ENCODE peak calls at places on chromosomes 4 and X, in four cellular contexts. One of them, this sample, is unnamed.

GRCh38 chr4:102174800-102175199 is 170.5 kb downstream of the SLC39A8 start:
- DNase-seq in transverse colon: no peak
- DNase-seq in testis: no peak
- DNase-seq in vagina: no peak
- DNase-seq in this sample: no peak

GRCh38 chrX:68440940-68441339 is 7.6 kb upstream of the OPHN1 start:
- DNase-seq in transverse colon: peak
- DNase-seq in testis: peak
- DNase-seq in vagina: no peak
- DNase-seq in this sample: peak

GRCh38 chr4:92236907-92237306 is 66.9 kb upstream of the GRID2 start:
- DNase-seq in transverse colon: no peak
- DNase-seq in testis: no peak
- DNase-seq in vagina: no peak
- DNase-seq in this sample: no peak

GRCh38 chr4:184007891-184008290 is 102.8 kb downstream of the STOX2 start:
- DNase-seq in transverse colon: no peak
- DNase-seq in testis: no peak
- DNase-seq in vagina: no peak
- DNase-seq in this sample: no peak

GRCh38 chr4:127470290-127470809 is 162.4 kb upstream of the INTU start:
- DNase-seq in transverse colon: no peak
- DNase-seq in testis: peak
- DNase-seq in vagina: no peak
- DNase-seq in this sample: no peak

GRCh38 chr4:78032446-78032845 is 24.7 kb upstream of the FRAS1 start:
- DNase-seq in transverse colon: no peak
- DNase-seq in testis: no peak
- DNase-seq in vagina: no peak
- DNase-seq in this sample: no peak

GRCh38 chr4:106627071-106627470 is 258.5 kb upstream of the GIMD1 start:
- DNase-seq in transverse colon: no peak
- DNase-seq in testis: no peak
- DNase-seq in vagina: no peak
- DNase-seq in this sample: no peak

GRCh38 chr4:55426518-55426917 is 30.8 kb downstream of the TMEM165 start:
- DNase-seq in transverse colon: no peak
- DNase-seq in testis: no peak
- DNase-seq in vagina: no peak
- DNase-seq in this sample: no peak

GRCh38 chr4:110850461-110851447 is 227.9 kb upstream of the PITX2 start:
- DNase-seq in transverse colon: peak
- DNase-seq in testis: no peak
- DNase-seq in vagina: no peak
- DNase-seq in this sample: peak

GRCh38 chr4:139472761-139473335 is 18.9 kb downstream of the RAB33B start:
- DNase-seq in transverse colon: no peak
- DNase-seq in testis: no peak
- DNase-seq in vagina: no peak
- DNase-seq in this sample: no peak

GRCh38 chr4:1683371-1683902 is 676 bp downstream of the FAM53A start:
- DNase-seq in transverse colon: peak
- DNase-seq in testis: peak
- DNase-seq in vagina: no peak
- DNase-seq in this sample: no peak

GRCh38 chr4:118683513-118683912 is 1.7 kb upstream of the METTL14 start:
- DNase-seq in transverse colon: no peak
- DNase-seq in testis: no peak
- DNase-seq in vagina: no peak
- DNase-seq in this sample: no peak

GRCh38 chr4:169160825-169161224 is 109.9 kb downstream of the SH3RF1 start:
- DNase-seq in transverse colon: no peak
- DNase-seq in testis: peak
- DNase-seq in vagina: no peak
- DNase-seq in this sample: no peak

GRCh38 chrX:41276661-41277506 is 57.1 kb upstream of the DDX3X start:
- DNase-seq in transverse colon: no peak
- DNase-seq in testis: no peak
- DNase-seq in vagina: no peak
- DNase-seq in this sample: no peak

GRCh38 chr4:168558587-168558986 is 61.7 kb downstream of the PALLD start:
- DNase-seq in transverse colon: no peak
- DNase-seq in testis: no peak
- DNase-seq in vagina: no peak
- DNase-seq in this sample: no peak

GRCh38 chrX:68462197-68462596 is 28.9 kb upstream of the OPHN1 start:
- DNase-seq in transverse colon: no peak
- DNase-seq in testis: no peak
- DNase-seq in vagina: no peak
- DNase-seq in this sample: no peak

GRCh38 chr4:71209161-71209560 is 129.7 kb upstream of the SLC4A4 start:
- DNase-seq in transverse colon: no peak
- DNase-seq in testis: no peak
- DNase-seq in vagina: no peak
- DNase-seq in this sample: no peak

GRCh38 chrX:69379412-69379811 is 124.7 kb upstream of the NALF2 start:
- DNase-seq in transverse colon: no peak
- DNase-seq in testis: no peak
- DNase-seq in vagina: peak
- DNase-seq in this sample: no peak

GRCh38 chrX:21412883-21413282 is 38.7 kb downstream of the CNKSR2 start:
- DNase-seq in transverse colon: no peak
- DNase-seq in testis: no peak
- DNase-seq in vagina: no peak
- DNase-seq in this sample: no peak

GRCh38 chr4:14167876-14168510 is 540.5 kb upstream of the BOD1L1 start:
- DNase-seq in transverse colon: no peak
- DNase-seq in testis: no peak
- DNase-seq in vagina: no peak
- DNase-seq in this sample: no peak

GRCh38 chr4:147799986-147800555 is 68.2 kb downstream of the ARHGAP10 start:
- DNase-seq in transverse colon: no peak
- DNase-seq in testis: no peak
- DNase-seq in vagina: no peak
- DNase-seq in this sample: peak

GRCh38 chr4:105627620-105628019 is 75.2 kb downstream of the ARHGEF38 start:
- DNase-seq in transverse colon: no peak
- DNase-seq in testis: no peak
- DNase-seq in vagina: no peak
- DNase-seq in this sample: no peak

GRCh38 chrX:65673857-65674350 is 6.5 kb downstream of the MSN start:
- DNase-seq in transverse colon: no peak
- DNase-seq in testis: no peak
- DNase-seq in vagina: no peak
- DNase-seq in this sample: no peak

GRCh38 chr4:88756149-88756548 is 58.5 kb upstream of the NAP1L5 start:
- DNase-seq in transverse colon: no peak
- DNase-seq in testis: no peak
- DNase-seq in vagina: no peak
- DNase-seq in this sample: no peak

GRCh38 chr4:47837582-47838294 is at the start of gene CORIN:
- DNase-seq in transverse colon: peak
- DNase-seq in testis: peak
- DNase-seq in vagina: no peak
- DNase-seq in this sample: peak

GRCh38 chr4:53931423-53932060 is 132.9 kb downstream of the CHIC2 start:
- DNase-seq in transverse colon: no peak
- DNase-seq in testis: no peak
- DNase-seq in vagina: no peak
- DNase-seq in this sample: no peak

GRCh38 chrX:41333744-41333993 is 293 bp upstream of the DDX3X start:
- DNase-seq in transverse colon: no peak
- DNase-seq in testis: no peak
- DNase-seq in vagina: no peak
- DNase-seq in this sample: no peak

GRCh38 chr4:177879851-177880250 is 437.6 kb upstream of the AGA start:
- DNase-seq in transverse colon: no peak
- DNase-seq in testis: no peak
- DNase-seq in vagina: no peak
- DNase-seq in this sample: no peak

GRCh38 chr4:1206299-1207156 is 34.1 kb upstream of the SPON2 start:
- DNase-seq in transverse colon: peak
- DNase-seq in testis: no peak
- DNase-seq in vagina: no peak
- DNase-seq in this sample: peak

GRCh38 chrX:150573702-150574101 is 5.3 kb downstream of the MTM1 start:
- DNase-seq in transverse colon: peak
- DNase-seq in testis: no peak
- DNase-seq in vagina: no peak
- DNase-seq in this sample: peak

DNA sequence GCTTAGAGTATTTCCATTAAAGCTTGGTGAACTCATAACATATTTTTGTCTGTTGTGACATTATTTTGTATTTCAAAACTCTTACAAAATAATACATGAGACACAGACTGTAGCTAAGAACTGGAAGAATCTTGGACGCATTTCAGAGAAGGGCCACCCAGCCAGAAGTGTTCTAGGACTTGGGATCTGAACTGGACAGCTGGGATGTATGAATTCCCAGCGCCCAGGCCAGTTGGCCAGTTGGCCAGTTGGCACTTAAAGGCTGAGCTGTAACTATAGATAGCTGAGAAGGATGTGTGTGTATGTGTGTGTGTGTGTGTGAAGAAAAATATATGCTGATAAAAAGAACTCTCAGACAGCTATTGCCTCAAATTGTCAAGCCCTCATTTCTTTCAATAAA is 193.4 kb upstream of the GPR101 start:
- DNase-seq in transverse colon: no peak
- DNase-seq in testis: peak
- DNase-seq in vagina: no peak
- DNase-seq in this sample: no peak
- H3K4me3 ChIP-seq in transverse colon: no peak
- H3K4me3 ChIP-seq in testis: no peak
- H3K4me3 ChIP-seq in vagina: no peak
- H3K4me3 ChIP-seq in this sample: no peak

GRCh38 chr4:10131202-10131601 is 14.6 kb upstream of the WDR1 start:
- DNase-seq in transverse colon: no peak
- DNase-seq in testis: no peak
- DNase-seq in vagina: no peak
- DNase-seq in this sample: no peak

GRCh38 chr4:10128761-10129160 is 12.2 kb upstream of the WDR1 start:
- DNase-seq in transverse colon: no peak
- DNase-seq in testis: no peak
- DNase-seq in vagina: no peak
- DNase-seq in this sample: no peak

GRCh38 chr4:10134141-10134540 is 17.5 kb upstream of the WDR1 start:
- DNase-seq in transverse colon: no peak
- DNase-seq in testis: no peak
- DNase-seq in vagina: no peak
- DNase-seq in this sample: no peak

GRCh38 chr4:10130190-10130888 is 13.7 kb upstream of the WDR1 start:
- DNase-seq in transverse colon: no peak
- DNase-seq in testis: no peak
- DNase-seq in vagina: no peak
- DNase-seq in this sample: no peak

DNA sequence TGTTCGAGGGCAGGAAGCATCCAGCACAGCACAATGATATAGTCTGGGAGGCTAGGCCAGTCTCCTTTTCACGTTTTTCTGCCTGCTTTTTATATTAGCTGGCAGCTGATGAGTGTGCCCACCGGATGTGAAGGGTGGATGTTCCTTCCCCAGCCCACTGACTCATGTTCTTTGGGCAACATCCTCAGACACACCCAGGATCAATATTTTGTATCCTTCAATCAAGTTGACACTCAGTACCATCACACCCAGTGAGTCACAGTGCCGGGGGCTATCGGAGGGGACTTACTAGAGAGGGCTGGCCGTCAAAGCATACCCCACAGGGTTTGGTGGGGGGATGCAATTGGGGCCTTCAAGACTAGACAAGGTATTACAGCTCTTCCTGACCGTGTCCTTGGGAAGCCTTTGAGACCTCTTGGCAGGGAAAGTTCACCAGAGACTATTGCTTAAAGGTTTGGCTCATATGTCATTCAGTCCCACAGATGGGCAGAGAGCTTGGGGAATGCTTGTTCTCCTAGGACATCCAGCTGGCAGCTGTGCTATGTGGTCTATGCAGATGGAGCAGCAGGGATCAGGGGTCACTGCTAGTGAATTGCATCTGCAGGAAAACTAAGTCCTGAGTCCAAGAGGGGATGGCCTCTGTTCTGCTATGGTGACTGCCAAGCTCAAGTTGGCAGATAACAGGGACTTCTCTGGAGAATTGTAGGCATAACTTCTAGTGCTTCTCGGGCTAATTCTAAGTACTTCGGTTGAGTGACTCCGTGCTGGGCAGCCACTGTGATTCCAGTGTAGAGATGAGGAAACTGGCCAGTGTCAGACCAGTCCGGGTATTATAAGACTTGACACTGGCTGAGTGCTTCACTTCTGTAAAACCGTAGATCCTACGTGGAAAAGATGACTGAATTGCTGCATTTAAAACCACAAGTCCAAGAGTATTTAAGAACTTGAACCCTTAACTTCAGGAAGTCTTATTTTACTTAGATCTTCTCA is 12.9 kb upstream of the WDR1 start:
- DNase-seq in transverse colon: no peak
- DNase-seq in testis: no peak
- DNase-seq in vagina: no peak
- DNase-seq in this sample: no peak
- H3K27ac ChIP-seq in transverse colon: no peak
- H3K27ac ChIP-seq in testis: no peak
- H3K27ac ChIP-seq in vagina: no peak
- H3K27ac ChIP-seq in this sample: no peak

DNA sequence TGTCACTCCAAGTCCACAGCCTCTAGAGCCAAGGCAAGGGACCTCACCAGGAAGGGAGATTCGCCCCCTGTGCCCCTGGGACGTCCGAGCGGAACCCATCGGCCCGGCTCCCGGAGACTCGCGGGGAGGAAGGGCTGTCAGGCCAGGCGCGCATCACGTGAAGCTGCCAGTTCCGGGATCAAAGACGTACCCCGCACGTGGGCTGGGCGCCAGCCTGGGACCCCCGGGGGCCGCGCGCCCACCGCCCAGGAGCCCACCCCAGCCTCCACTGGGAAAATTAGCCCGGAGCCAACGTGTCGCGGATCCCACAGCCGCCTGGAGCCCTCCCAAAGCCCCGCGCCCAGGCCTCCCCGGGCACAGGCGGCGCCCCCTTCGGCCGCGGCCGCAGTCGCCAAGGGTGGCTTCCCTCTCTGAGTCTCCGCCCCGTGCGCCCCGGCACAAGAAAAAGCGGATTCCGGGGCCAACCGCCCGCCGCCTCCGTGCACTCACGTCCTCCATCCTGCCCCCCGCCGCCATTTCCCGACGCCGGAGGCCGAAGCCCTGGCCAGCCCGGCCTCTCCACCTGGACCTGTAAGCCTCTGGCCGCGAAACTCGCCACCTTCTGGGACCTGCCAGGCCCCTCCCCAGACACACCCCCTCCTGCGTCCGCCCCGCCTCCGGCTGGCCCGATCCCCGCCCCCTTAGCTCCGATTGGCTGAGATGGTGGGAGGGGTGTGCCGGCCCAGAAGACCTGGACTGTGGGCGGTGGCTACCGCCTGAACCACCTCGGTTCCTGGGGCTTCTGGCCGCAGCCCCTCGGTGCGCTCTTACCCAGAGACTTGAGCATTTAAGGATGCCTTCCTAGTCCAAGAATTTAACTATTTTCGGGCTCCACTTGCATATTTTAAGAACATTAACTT is at the start of gene TMEM192:
- DNase-seq in transverse colon: peak
- DNase-seq in testis: peak
- DNase-seq in vagina: peak
- DNase-seq in this sample: peak
- TF ChIP-seq POLR2A in transverse colon: peak
- TF ChIP-seq POLR2A in testis: peak
- TF ChIP-seq POLR2A in vagina: no peak
- TF ChIP-seq POLR2A in this sample: peak

GRCh38 chr4:7978489-7978888 is 38.8 kb upstream of the AFAP1 start:
- DNase-seq in transverse colon: peak
- DNase-seq in testis: no peak
- DNase-seq in vagina: no peak
- DNase-seq in this sample: no peak
- H3K4me3 ChIP-seq in transverse colon: no peak
- H3K4me3 ChIP-seq in testis: no peak
- H3K4me3 ChIP-seq in vagina: no peak
- H3K4me3 ChIP-seq in this sample: no peak